ENCODE peak calls at places on chromosomes 7 and 10, in five cellular contexts. Q, P, X, W and I are unnamed samples.

GRCh38 chr7:46192191-46192590 is 271.1 kb upstream of the IGFBP3 start:
- DNase-seq in X (no peak), Q (no peak), W (no peak), P (no peak), I (peak)

GRCh38 chr10:100008142-100008522 is 1.6 kb downstream of the DNMBP start:
- DNase-seq in P (no peak), Q (no peak), X (no peak), W (peak), I (no peak)

GRCh38 chr10:48390933-48391845 is 84.7 kb downstream of the MAPK8 start:
- DNase-seq in Q (no peak), X (no peak), P (peak), W (no peak), I (peak)

GRCh38 chr7:155638366-155638765 is 6.1 kb upstream of the RBM33 start:
- DNase-seq in P (no peak), W (no peak), X (no peak), Q (no peak), I (no peak)

GRCh38 chr7:142760071-142760642 is 10.6 kb upstream of the PRSS2 start:
- DNase-seq in W (no peak), P (no peak), Q (no peak), X (peak), I (peak)

GRCh38 chr10:75955953-75956352 is 524.5 kb downstream of the LRMDA start:
- DNase-seq in Q (no peak), P (no peak), W (no peak), X (no peak), I (no peak)

GRCh38 chr10:3820255-3820654 is 35.2 kb upstream of the KLF6 start:
- DNase-seq in W (no peak), Q (no peak), X (no peak), P (no peak), I (no peak)

GRCh38 chr7:151408839-151409554 is 841 bp downstream of the WDR86 start:
- DNase-seq in Q (no peak), X (peak), P (no peak), W (no peak), I (no peak)

GRCh38 chr10:44395396-44395795 is 10.5 kb upstream of the CXCL12 start:
- DNase-seq in X (no peak), P (no peak), W (peak), Q (no peak), I (no peak)

GRCh38 chr10:97926055-97926454 is 76.4 kb downstream of the GOLGA7B start:
- DNase-seq in X (no peak), W (no peak), P (no peak), Q (no peak), I (no peak)

GRCh38 chr7:53358301-53358700 is 322.9 kb downstream of the POM121L12 start:
- DNase-seq in W (no peak), X (no peak), Q (no peak), P (no peak), I (no peak)

GRCh38 chr7:45456747-45457146 is 117.4 kb upstream of the ADCY1 start:
- DNase-seq in P (no peak), X (no peak), W (no peak), Q (no peak), I (no peak)

GRCh38 chr7:1939434-1940401 is 269.6 kb downstream of the ELFN1 start:
- DNase-seq in X (no peak), W (no peak), Q (no peak), P (no peak), I (no peak)

GRCh38 chr7:149880871-149881301 is 7.1 kb downstream of the ATP6V0E2 start:
- DNase-seq in X (no peak), Q (no peak), P (no peak), W (peak), I (no peak)

GRCh38 chr7:50307368-50308012 is 3.0 kb downstream of the IKZF1 start:
- DNase-seq in P (no peak), Q (no peak), W (no peak), X (no peak), I (no peak)

GRCh38 chr7:4282434-4283223 is 399.5 kb upstream of the FOXK1 start:
- DNase-seq in X (peak), P (peak), W (no peak), Q (no peak), I (peak)

GRCh38 chr7:135414850-135415439 is 95.0 kb downstream of the CNOT4 start:
- DNase-seq in Q (no peak), W (peak), P (peak), X (peak), I (peak)

GRCh38 chr7:4207011-4207410 is 475.1 kb upstream of the FOXK1 start:
- DNase-seq in X (no peak), W (no peak), Q (no peak), P (no peak), I (no peak)

GRCh38 chr7:106126170-106126938 is 14.2 kb upstream of the SYPL1 start:
- DNase-seq in P (peak), Q (no peak), X (no peak), W (peak), I (peak)

GRCh38 chr10:62047960-62048383 is 146.5 kb downstream of the ARID5B start:
- DNase-seq in W (no peak), Q (no peak), X (no peak), P (no peak), I (peak)

GRCh38 chr7:158924956-158925355 is 68.6 kb downstream of the DYNC2I1 start:
- DNase-seq in W (peak), P (no peak), X (no peak), Q (no peak), I (no peak)

GRCh38 chr7:74134117-74134539 is 40.0 kb upstream of the EIF4H start:
- DNase-seq in Q (no peak), W (no peak), P (no peak), X (no peak), I (no peak)

GRCh38 chr10:94192974-94193373 is 169.8 kb downstream of the NOC3L start:
- DNase-seq in Q (no peak), X (no peak), W (no peak), P (no peak), I (no peak)
- H3K27ac ChIP-seq in Q (no peak), X (no peak), W (no peak), P (no peak), I (no peak)

DNA sequence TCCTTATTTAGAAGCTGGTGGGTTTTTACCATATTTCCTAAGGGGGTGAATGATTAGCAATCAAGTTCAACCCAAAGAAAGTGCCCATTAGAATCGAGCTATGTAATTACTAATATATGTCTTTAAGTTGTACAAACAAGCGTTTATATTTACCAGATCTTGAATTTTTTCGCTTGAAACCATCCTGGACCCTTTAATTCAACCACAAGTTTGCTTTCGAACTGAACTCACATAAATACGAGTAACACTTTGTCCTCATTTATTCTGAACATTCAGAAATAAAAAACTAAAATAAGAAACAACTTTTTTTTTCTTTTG is 1.5 kb downstream of the SRI start:
- DNase-seq in X (no peak), P (no peak), W (no peak), Q (no peak), I (no peak)
- H3K27ac ChIP-seq in X (no peak), P (no peak), W (peak), Q (peak), I (peak)

DNA sequence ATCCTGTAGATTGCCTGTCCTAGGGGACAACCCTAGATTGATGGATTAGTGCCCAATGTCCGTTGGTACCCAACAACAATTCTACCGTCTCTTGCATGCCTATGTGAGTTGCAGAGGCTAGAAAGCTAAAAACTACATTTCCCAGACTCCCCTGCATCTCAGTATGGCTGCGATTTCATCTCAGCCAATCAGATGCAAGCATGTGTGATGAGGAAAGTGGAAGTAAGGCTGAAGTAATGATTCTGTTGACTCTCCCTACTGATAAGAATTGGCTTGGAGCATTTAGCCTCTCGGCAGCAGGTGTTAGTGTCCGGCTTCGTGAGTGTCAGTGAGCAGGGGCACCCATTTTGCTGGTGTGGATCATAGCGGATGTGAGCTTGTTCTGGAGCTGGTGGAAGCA is 171.9 kb downstream of the FGFR2 start:
- DNase-seq in W (no peak), Q (no peak), X (peak), P (no peak), I (no peak)
- H3K27ac ChIP-seq in W (no peak), Q (no peak), X (no peak), P (no peak), I (no peak)

GRCh38 chr7:108794466-108794865 is 224.8 kb downstream of the DNAJB9 start:
- DNase-seq in W (no peak), P (no peak), X (no peak), Q (no peak), I (no peak)

GRCh38 chr7:108789451-108789850 is 219.8 kb downstream of the DNAJB9 start:
- DNase-seq in P (no peak), W (no peak), Q (no peak), X (no peak), I (no peak)
- H3K27ac ChIP-seq in P (no peak), W (no peak), Q (no peak), X (no peak), I (no peak)